ENCODE peak calls at places on chromosome 19, in nine cellular contexts. H, X, O, U, W, A, Q, E and F are unnamed samples.

GRCh38 chr19:7870571-7871279 is 3.5 kb downstream of the PRR36 start:
- DNase-seq in Q (no peak), A (no peak), H (peak), O (peak), E (peak), X (peak), W (peak), U (peak), F (peak)

GRCh38 chr19:27741236-27741635 is 1471.7 kb downstream of the UQCRFS1 start:
- DNase-seq in Q (no peak), X (peak), H (no peak), W (no peak), A (peak), O (no peak), U (peak), E (no peak), F (peak)

GRCh38 chr19:4575267-4575793 is 15.8 kb upstream of the SEMA6B start:
- DNase-seq in O (peak), U (no peak), W (peak), Q (peak), H (no peak), E (peak), A (peak), X (peak), F (no peak)

GRCh38 chr19:11721681-11722080 is 17.1 kb downstream of the ZNF823 start:
- DNase-seq in W (no peak), X (no peak), U (no peak), A (no peak), E (no peak), Q (no peak), H (no peak), O (no peak), F (no peak)

GRCh38 chr19:17385878-17386611 is 8.0 kb downstream of the CCDC194 start:
- DNase-seq in U (peak), Q (peak), H (peak), O (peak), X (no peak), W (peak), A (peak), E (peak), F (no peak)

GRCh38 chr19:35508129-35508528 is 5.3 kb downstream of the DMKN start:
- DNase-seq in Q (no peak), U (no peak), W (no peak), X (no peak), O (no peak), E (no peak), A (no peak), H (no peak), F (no peak)

GRCh38 chr19:37519890-37520289 is 13.2 kb downstream of the ZNF793 start:
- DNase-seq in Q (peak), O (no peak), A (no peak), U (no peak), H (no peak), X (no peak), W (no peak), E (no peak), F (no peak)

GRCh38 chr19:49767380-49767779 is 579 bp downstream of the AP2A1 start:
- DNase-seq in A (no peak), H (no peak), W (no peak), X (no peak), E (peak), O (no peak), Q (no peak), U (no peak), F (no peak)

GRCh38 chr19:39375929-39376328 is 15.0 kb downstream of the PAF1 start:
- DNase-seq in W (no peak), A (no peak), X (no peak), O (no peak), H (no peak), U (no peak), E (no peak), Q (no peak), F (no peak)

GRCh38 chr19:45113628-45114027 is 20.6 kb downstream of the PPP1R37 start:
- DNase-seq in U (peak), Q (no peak), X (no peak), A (no peak), O (no peak), E (no peak), W (peak), H (no peak), F (no peak)

GRCh38 chr19:33795370-33796163 is 1.1 kb upstream of the KCTD15 start:
- DNase-seq in A (peak), H (no peak), E (peak), W (peak), U (peak), O (peak), X (peak), Q (peak), F (no peak)

GRCh38 chr19:38733493-38734175 is 10.6 kb downstream of the CAPN12 start:
- DNase-seq in E (no peak), X (peak), W (no peak), H (no peak), O (peak), Q (no peak), U (no peak), A (peak), F (no peak)

GRCh38 chr19:35118268-35119026 is 2.8 kb downstream of the FXYD3 start:
- DNase-seq in H (no peak), O (no peak), E (no peak), U (peak), X (no peak), Q (no peak), A (no peak), W (no peak), F (no peak)

GRCh38 chr19:23436318-23436717 is 41.0 kb upstream of the ZNF91 start:
- DNase-seq in X (no peak), A (peak), E (no peak), W (no peak), O (no peak), U (no peak), H (no peak), Q (no peak), F (no peak)

GRCh38 chr19:37243206-37243632 is 25.2 kb downstream of the ZNF383 start:
- DNase-seq in W (no peak), E (no peak), A (no peak), U (no peak), X (no peak), Q (no peak), H (no peak), O (no peak), F (no peak)

GRCh38 chr19:39555883-39556282 is 15.9 kb upstream of the EID2 start:
- DNase-seq in U (no peak), X (no peak), A (no peak), W (no peak), O (no peak), Q (no peak), H (no peak), E (no peak), F (no peak)

GRCh38 chr19:4369888-4370260 is 26.5 kb downstream of the MPND start:
- DNase-seq in H (peak), Q (peak), E (peak), O (no peak), A (peak), X (no peak), U (peak), W (no peak), F (peak)

GRCh38 chr19:10680545-10681135 is 20.6 kb upstream of the QTRT1 start:
- DNase-seq in A (no peak), X (no peak), H (no peak), U (no peak), Q (no peak), O (no peak), E (no peak), W (no peak), F (no peak)

GRCh38 chr19:10679743-10680142 is 21.5 kb upstream of the QTRT1 start:
- DNase-seq in H (no peak), A (no peak), W (no peak), O (no peak), X (no peak), U (no peak), Q (no peak), E (no peak), F (no peak)

GRCh38 chr19:10683064-10683426 is 18.2 kb upstream of the QTRT1 start:
- DNase-seq in U (no peak), W (no peak), Q (no peak), E (no peak), O (no peak), X (no peak), H (no peak), A (no peak), F (no peak)

GRCh38 chr19:10682397-10683063 is 18.7 kb upstream of the QTRT1 start:
- DNase-seq in Q (no peak), E (no peak), H (no peak), A (no peak), U (no peak), O (no peak), W (no peak), X (no peak), F (no peak)

GRCh38 chr19:10681658-10682057 is 19.6 kb upstream of the QTRT1 start:
- DNase-seq in U (no peak), X (no peak), H (no peak), A (no peak), O (no peak), Q (no peak), E (no peak), W (no peak), F (no peak)
- TF ChIP-seq POLR2A in U (no peak), X (no peak), H (no peak), A (no peak), O (no peak), Q (no peak), E (no peak), W (no peak), F (no peak)

GRCh38 chr19:1455336-1456120 is 5.6 kb downstream of the APC2 start:
- DNase-seq in O (peak), X (peak), A (no peak), W (peak), Q (peak), U (peak), E (peak), H (peak), F (no peak)
- TF ChIP-seq POLR2A in O (no peak), X (no peak), A (no peak), W (no peak), Q (no peak), U (no peak), E (no peak), H (no peak), F (no peak)

DNA sequence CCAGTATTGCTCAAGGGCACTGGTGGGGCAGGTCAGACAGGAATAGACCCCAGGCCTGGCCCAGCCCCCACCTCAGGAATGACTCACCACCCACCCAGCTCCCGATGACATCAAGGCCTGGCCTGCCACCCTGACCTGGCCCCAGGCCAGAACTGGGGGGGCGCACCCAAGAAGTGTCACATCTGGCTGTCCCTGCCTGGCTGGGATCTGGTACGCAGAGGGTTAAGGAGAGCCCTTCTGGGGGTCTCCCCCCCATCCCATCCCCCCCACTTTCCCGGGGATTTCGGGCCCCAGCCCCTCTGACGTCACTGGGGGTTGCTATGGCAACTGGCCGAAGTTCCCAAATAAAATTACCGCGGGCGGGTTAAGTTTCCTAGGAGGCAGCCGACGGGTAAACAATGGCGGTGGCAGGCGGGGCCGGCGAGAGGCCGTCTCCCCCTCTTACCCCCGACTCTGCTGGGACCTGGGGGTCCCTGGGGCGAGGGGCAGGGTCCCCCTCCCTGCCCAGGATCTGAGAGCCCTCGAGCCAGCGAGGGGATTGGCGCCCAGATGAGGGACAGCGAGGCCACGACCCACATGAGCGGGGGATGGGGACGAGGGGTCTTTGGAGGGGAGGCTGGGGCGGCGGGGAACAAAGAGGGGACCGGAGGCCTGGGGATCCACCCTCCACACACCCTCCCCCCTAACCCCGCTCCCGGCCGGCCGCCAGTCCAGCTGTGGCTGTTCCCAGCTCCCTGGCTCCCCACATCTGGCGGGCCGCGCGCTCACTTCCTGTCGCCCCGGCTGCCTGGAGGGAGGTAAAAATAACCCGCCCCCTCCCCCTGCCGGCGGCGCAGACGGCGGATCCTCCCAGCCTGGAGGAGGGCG is 29.7 kb upstream of the NANOS3 start:
- DNase-seq in H (peak), Q (peak), A (peak), E (peak), W (peak), O (peak), X (peak), U (peak), F (peak)
- TF ChIP-seq POLR2A in H (peak), Q (peak), A (no peak), E (peak), W (peak), O (peak), X (peak), U (no peak), F (peak)

DNA sequence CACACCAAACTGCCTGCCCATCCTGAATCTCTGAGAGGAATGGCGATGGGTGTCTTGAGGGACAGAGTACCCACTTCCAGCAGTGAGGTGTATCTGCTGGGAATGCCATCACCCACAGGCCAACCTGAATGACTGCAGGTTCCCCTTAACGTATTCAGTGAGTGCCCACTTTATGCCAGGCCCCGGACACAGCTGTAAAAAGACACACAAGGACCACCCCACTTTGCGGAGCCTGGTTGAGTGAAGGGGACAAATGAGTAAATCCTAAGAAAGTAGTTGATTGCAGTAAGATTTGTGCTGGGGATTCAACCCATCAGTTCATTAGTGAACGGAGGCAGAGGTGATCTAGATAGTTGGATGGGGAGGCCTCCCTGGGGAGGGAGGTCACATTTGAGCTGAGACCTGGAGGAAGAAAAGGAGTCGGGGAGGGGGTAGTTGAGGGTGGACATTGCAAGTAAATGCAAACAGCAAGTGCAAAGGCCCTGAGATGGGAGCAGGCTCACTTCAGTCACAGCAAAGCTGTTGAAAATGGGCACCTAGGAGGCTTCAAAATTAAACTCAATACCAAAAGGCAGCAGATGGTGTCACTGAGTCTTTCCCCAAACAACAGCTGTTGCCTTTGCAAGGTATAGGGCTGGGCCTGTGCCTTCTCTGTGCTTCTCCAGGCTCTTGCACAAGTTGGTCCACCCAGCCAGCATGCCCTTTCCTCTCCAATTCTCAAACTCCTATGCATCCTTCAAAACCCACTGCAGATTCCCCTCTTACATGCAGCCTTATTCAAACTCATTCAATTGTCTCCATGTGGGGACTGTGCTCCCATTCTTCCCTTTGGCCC is 4.3 kb downstream of the GDF15 start:
- DNase-seq in U (no peak), E (no peak), Q (no peak), W (no peak), A (no peak), O (no peak), X (no peak), H (no peak), F (no peak)
- TF ChIP-seq POLR2A in U (no peak), E (peak), Q (no peak), W (peak), A (no peak), O (no peak), X (no peak), H (no peak), F (no peak)

GRCh38 chr19:1445185-1445931 is 4.6 kb upstream of the APC2 start:
- DNase-seq in Q (peak), X (no peak), H (peak), A (peak), U (peak), O (peak), E (peak), W (peak), F (no peak)

GRCh38 chr19:1440418-1440801 is 2.2 kb downstream of the RPS15 start:
- DNase-seq in W (no peak), X (no peak), Q (no peak), O (no peak), E (no peak), H (no peak), U (no peak), A (no peak), F (no peak)

GRCh38 chr19:1438933-1439358 is 750 bp downstream of the RPS15 start:
- DNase-seq in Q (no peak), X (no peak), W (no peak), E (peak), A (no peak), U (no peak), O (no peak), H (no peak), F (no peak)

GRCh38 chr19:1441022-1441426 is 2.8 kb downstream of the RPS15 start:
- DNase-seq in W (no peak), U (no peak), O (peak), A (no peak), X (no peak), E (no peak), Q (no peak), H (no peak), F (no peak)

DNA sequence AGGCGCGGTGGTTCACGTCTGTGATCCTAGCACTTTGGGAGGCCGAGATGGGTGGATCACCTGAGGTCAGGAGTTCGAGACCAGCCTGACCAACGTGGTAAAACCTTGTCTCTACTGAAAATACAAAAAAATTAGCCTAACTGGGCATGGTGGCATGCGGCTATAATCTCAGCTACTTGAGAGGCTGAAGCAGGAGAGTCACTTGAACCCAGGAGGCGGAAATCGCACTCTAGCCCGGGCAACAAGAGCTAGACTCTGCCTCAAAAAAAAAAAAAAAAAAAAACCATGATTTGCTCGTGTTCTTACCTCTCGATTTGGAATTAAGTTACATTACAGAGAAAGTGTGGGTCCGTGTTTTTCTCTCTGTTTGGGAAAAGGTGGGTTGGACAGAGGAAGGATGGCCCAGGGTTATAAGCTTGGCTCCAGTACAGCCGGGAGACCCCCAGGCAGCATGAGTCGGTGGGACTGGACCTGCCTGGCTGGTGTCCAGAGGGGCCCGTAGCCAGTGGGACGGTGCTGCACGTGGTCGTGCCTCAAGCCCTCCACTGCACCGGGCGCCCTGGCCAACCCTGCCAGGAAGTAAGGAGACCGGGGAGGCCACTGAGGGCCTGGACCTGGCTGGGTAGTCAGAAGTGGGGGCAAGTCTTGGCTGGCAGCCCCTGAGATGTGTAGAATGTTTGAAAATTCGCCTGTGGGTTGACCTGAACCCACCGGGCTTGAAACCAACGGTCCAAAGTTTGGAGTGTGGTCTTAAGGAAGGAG is 3.7 kb downstream of the RPS15 start:
- DNase-seq in O (peak), Q (no peak), W (no peak), U (no peak), A (no peak), X (no peak), E (no peak), H (no peak), F (no peak)
- TF ChIP-seq POLR2A in O (no peak), Q (no peak), W (no peak), U (no peak), A (no peak), X (no peak), E (no peak), H (no peak), F (no peak)

GRCh38 chr19:40607311-40607871 is 6.2 kb downstream of the LTBP4 start:
- DNase-seq in W (no peak), O (no peak), Q (no peak), A (peak), H (no peak), X (no peak), U (peak), E (no peak), F (no peak)

GRCh38 chr19:40603719-40604646 is 2.8 kb downstream of the LTBP4 start:
- DNase-seq in Q (peak), O (peak), W (peak), U (peak), X (peak), H (peak), A (peak), E (peak), F (peak)

GRCh38 chr19:40604647-40605200 is 3.6 kb downstream of the LTBP4 start:
- DNase-seq in O (no peak), U (no peak), E (no peak), Q (no peak), W (no peak), A (peak), X (no peak), H (no peak), F (no peak)

GRCh38 chr19:40603071-40603718 is 2.0 kb downstream of the LTBP4 start:
- DNase-seq in U (no peak), O (no peak), H (no peak), Q (peak), X (no peak), A (peak), W (peak), E (peak), F (no peak)

DNA sequence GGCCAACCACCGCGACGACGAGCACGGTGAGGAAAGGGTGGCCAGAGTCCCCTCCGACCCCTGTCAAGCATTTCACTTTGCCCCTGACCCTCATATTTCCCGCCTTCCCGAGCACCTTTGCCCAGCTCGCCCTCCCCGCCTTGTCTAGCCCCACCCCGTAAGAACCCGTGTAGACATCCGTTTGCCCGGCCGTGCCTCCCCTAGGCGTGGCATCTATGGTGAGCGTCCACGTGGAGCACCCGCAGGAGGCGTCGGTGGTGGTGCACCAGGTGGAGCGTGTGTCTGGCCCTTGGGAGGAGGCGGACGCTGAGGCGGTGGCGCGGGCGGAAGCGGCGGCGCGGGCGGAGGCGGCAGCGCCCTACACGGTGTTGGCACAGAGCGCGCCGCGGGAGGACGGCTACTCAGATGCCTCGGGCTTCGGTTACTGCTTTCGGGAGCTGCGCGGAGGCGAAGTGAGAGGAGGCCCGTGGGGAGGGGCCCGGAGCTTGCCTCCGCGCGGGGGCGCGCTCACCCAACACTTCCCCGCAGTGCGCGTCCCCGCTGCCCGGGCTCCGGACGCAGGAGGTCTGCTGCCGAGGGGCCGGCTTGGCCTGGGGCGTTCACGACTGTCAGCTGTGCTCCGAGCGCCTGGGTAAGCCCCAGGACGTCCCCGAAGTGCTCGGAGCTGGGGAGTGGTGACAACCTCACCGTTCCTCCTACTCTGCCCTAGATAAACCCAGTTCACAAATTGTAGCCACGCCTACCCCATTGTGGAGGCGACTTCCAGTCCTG is 4.2 kb downstream of the LTBP4 start:
- DNase-seq in Q (peak), O (peak), X (peak), E (no peak), U (peak), A (peak), H (peak), W (peak), F (no peak)
- TF ChIP-seq POLR2A in Q (no peak), O (peak), X (peak), E (peak), U (no peak), A (no peak), H (peak), W (no peak), F (no peak)

GRCh38 chr19:46600393-46601317 is 475 bp upstream of the CALM3 start:
- DNase-seq in U (peak), X (peak), E (peak), W (peak), A (peak), O (peak), H (peak), Q (peak), F (peak)
- TF ChIP-seq POLR2A in U (no peak), X (peak), E (peak), W (peak), A (no peak), O (peak), H (peak), Q (peak), F (no peak)